ENCODE peak calls at places on chromosomes 2 and 18, in four cellular contexts. One of them, this sample, is unnamed. For H3K4me1, the result is how much of the 10 kb centered on the place peaks cover.

GRCh38 chr2:85772841-85773491 is 19.2 kb downstream of the ATOH8 start:
- DNase-seq in fibroblast of lung: no peak
- DNase-seq in IMR-90: no peak
- DNase-seq in H9: no peak
- DNase-seq in this sample: no peak

GRCh38 chr2:160221391-160222276 is 21.6 kb upstream of the ITGB6 start:
- DNase-seq in fibroblast of lung: peak
- DNase-seq in IMR-90: peak
- DNase-seq in H9: no peak
- DNase-seq in this sample: no peak

GRCh38 chr18:49768051-49768391 is 45.3 kb downstream of the ACAA2 start:
- DNase-seq in fibroblast of lung: peak
- DNase-seq in IMR-90: peak
- DNase-seq in H9: peak
- DNase-seq in this sample: peak

GRCh38 chr2:60556441-60556997 is 3.1 kb upstream of the BCL11A start:
- DNase-seq in fibroblast of lung: no peak
- DNase-seq in IMR-90: no peak
- DNase-seq in H9: no peak
- DNase-seq in this sample: peak

GRCh38 chr2:26629346-26629630 is 11.9 kb downstream of the CIB4 start:
- DNase-seq in fibroblast of lung: no peak
- DNase-seq in IMR-90: no peak
- DNase-seq in H9: no peak
- DNase-seq in this sample: no peak

GRCh38 chr2:144496660-144497598 is 23.0 kb downstream of the ZEB2 start:
- DNase-seq in fibroblast of lung: no peak
- DNase-seq in IMR-90: no peak
- DNase-seq in H9: no peak
- DNase-seq in this sample: no peak

GRCh38 chr2:152189622-152190495 is 14.3 kb upstream of the STAM2 start:
- DNase-seq in fibroblast of lung: peak
- DNase-seq in IMR-90: peak
- DNase-seq in H9: no peak
- DNase-seq in this sample: peak

GRCh38 chr2:182144780-182145170 is 159.1 kb downstream of the PPP1R1C start:
- DNase-seq in fibroblast of lung: peak
- DNase-seq in IMR-90: no peak
- DNase-seq in H9: no peak
- DNase-seq in this sample: no peak

GRCh38 chr2:174336403-174337336 is 1.9 kb downstream of the SP9 start:
- DNase-seq in fibroblast of lung: no peak
- DNase-seq in IMR-90: no peak
- DNase-seq in H9: peak
- DNase-seq in this sample: peak

DNA sequence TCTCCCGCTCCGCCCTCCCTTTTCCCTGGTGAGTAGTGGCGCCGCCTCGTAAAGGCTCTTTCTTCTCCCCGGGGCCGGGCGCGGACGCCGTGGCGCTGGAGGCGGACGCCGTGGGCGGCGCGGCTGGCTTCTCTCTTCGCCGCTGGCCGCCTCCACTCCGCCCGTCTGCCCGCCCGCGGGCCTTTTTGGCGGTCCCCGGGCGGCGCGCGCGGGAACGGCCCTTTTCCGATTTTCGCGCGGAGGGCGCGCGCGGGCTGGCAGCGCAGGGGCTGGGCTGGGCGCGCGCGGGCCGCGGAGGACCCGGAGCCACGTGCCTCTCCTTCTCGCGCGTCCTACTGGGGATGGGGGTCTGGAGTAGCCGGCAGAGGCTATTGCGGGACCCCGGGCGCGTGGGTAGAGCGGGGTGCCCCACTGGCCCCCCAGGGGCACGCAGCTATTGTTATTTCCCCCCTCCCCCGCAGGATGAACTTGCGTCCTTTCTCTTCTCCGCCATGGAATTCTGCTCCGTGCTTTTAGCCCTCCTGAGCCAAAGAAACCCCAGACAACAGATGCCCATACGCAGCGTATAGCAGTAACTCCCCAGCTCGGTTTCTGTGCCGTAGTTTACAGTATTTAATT is 472 bp downstream of the SLC20A1 start:
- DNase-seq in fibroblast of lung: no peak
- DNase-seq in IMR-90: no peak
- DNase-seq in H9: no peak
- DNase-seq in this sample: no peak
- TF ChIP-seq CTCF in fibroblast of lung: no peak
- TF ChIP-seq CTCF in IMR-90: no peak
- TF ChIP-seq CTCF in H9: no peak
- TF ChIP-seq CTCF in this sample: no peak

GRCh38 chr2:45904931-45905642 is 253.6 kb downstream of the PRKCE start:
- DNase-seq in fibroblast of lung: no peak
- DNase-seq in IMR-90: no peak
- DNase-seq in H9: no peak
- DNase-seq in this sample: no peak
- H3K4me1 ChIP-seq in fibroblast of lung: under half
- H3K4me1 ChIP-seq in IMR-90: under half
- H3K4me1 ChIP-seq in H9: under half
- H3K4me1 ChIP-seq in this sample: under half

GRCh38 chr2:29295843-29296242 is 180.6 kb downstream of the CLIP4 start:
- DNase-seq in fibroblast of lung: no peak
- DNase-seq in IMR-90: peak
- DNase-seq in H9: peak
- DNase-seq in this sample: peak
- TF ChIP-seq CTCF in fibroblast of lung: no peak
- TF ChIP-seq CTCF in IMR-90: peak
- TF ChIP-seq CTCF in H9: peak
- TF ChIP-seq CTCF in this sample: peak

GRCh38 chr2:223846524-223846923 is 9.1 kb upstream of the AP1S3 start:
- DNase-seq in fibroblast of lung: peak
- DNase-seq in IMR-90: peak
- DNase-seq in H9: no peak
- DNase-seq in this sample: no peak
- H3K4me1 ChIP-seq in fibroblast of lung: under half
- H3K4me1 ChIP-seq in IMR-90: under half
- H3K4me1 ChIP-seq in H9: under half
- H3K4me1 ChIP-seq in this sample: under half

DNA sequence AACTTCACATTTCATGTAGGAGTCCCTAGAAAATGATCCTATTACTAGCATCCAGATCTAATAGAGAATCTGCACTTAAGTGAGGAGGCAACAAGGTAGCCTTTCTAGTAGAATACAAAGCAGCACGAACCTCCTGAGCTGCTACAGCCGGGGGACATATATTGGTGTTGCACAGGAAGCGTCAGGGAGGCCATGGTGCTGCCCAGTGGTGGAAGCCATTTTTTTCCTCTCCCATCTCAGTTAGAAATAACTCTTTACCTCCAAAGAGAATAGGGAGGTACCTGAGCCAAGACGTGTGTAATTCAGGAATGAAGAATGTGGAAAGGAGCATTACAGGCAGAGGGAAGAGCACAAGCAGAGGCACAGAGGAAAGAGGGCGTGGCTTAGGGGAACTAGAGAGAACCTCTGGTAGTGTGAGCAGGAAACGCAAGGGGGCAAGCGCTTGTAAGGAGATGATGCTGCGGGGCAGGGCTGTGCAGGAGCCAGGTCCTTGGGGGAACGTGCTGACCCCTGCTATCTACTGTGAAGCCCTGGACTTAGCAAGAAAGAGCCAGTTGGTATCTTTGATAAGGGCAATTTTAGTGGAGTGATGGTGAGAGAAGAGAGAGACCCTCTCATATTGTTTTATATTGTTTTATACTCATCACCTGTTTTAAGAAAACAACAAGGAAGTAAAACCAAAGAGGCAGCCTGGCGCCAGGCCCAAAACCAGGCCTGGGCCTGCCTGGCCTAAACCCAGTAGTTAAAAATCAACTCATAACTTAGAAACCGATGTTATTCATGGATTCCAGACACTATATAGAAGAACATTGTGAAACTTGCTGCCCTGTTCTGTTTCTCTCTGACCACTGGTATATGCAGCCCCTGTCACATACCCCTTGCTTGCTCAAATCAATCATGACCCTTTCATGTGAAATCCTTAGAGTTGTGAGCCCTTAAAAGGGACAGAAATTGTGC is 50.0 kb upstream of the TTC39C start:
- DNase-seq in fibroblast of lung: no peak
- DNase-seq in IMR-90: no peak
- DNase-seq in H9: no peak
- DNase-seq in this sample: no peak
- TF ChIP-seq CTCF in fibroblast of lung: no peak
- TF ChIP-seq CTCF in IMR-90: no peak
- TF ChIP-seq CTCF in H9: no peak
- TF ChIP-seq CTCF in this sample: no peak

DNA sequence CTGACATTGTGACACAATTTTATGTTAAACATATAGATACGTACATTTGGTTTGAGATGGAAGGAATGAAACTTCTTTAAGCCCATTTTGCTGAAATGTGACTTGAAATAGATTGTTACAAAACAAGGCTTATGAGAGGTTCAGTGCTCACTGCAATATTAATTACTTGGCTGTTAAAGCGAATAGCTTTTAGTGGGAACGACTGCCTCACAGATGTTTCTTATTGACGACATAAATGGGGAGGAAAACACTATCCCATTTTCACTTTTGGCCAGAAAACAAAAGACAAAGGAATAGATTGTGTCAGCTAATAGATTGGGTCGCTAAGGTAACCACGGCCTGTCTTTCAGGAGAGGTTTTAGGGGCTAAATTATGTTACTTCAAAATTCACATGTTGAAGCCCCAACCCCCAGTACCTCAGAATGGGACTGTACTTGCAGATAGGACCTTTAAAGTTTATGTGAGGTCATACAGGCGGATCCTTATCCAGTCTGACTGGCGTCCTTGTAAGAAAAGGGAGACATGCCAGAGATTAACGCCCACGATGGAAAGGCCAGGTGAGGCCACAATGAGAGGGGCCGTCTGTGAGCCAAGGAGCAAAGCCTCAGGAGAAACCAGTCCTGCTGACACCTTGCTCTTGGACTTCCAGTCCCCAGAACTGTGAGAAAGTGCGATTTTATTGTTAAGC is 10.8 kb downstream of the INPP1 start:
- DNase-seq in fibroblast of lung: no peak
- DNase-seq in IMR-90: no peak
- DNase-seq in H9: no peak
- DNase-seq in this sample: peak
- H3K4me1 ChIP-seq in fibroblast of lung: under half
- H3K4me1 ChIP-seq in IMR-90: under half
- H3K4me1 ChIP-seq in H9: under half
- H3K4me1 ChIP-seq in this sample: under half

DNA sequence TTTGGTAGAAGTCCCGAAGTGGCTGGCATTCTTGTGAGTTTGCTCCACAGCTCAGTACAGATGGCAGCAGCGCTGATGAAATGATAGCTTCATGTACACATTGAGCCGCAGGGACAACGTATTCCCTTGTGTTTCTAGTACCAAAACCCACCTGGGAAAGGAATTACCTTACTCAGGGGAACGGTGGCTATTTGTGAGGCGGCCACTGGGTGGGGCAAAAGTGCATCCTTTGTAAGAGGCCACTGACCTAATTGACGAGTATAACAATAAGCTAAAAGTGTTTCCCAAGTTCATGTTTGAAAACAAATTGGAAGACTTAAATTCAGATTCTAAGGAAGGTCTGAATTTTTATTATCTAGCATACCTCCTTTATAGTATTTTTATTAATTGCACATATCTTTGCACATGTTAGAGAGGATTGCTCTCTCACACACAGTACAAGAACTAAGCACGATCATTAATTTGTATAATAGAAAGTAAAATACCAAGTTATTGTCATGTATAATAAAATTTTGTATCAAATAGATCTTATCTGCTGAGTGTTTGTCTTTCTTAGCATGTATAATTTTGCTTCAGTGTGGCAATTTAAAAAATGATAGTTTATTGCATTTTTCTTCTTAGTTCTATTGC is 25.3 kb upstream of the CDH7 start:
- DNase-seq in fibroblast of lung: no peak
- DNase-seq in IMR-90: no peak
- DNase-seq in H9: peak
- DNase-seq in this sample: peak
- TF ChIP-seq CTCF in fibroblast of lung: no peak
- TF ChIP-seq CTCF in IMR-90: no peak
- TF ChIP-seq CTCF in H9: peak
- TF ChIP-seq CTCF in this sample: peak

GRCh38 chr18:63157293-63158011 is 162.1 kb downstream of the BCL2 start:
- DNase-seq in fibroblast of lung: no peak
- DNase-seq in IMR-90: no peak
- DNase-seq in H9: no peak
- DNase-seq in this sample: no peak
- H3K4me1 ChIP-seq in fibroblast of lung: under half
- H3K4me1 ChIP-seq in IMR-90: under half
- H3K4me1 ChIP-seq in H9: under half
- H3K4me1 ChIP-seq in this sample: under half

This sample was measured in endodermal cell.